ENCODE peak calls at places on chromosomes 4 and X, in four cellular contexts. One of them, this sample, is unnamed.

GRCh38 chrX:149825424-149825823 is 43.7 kb downstream of the MAGEA9 start:
- DNase-seq in GM12878: no peak
- DNase-seq in K562: peak; percentile 16
- DNase-seq in H1: peak; percentile 72
- DNase-seq in this sample: peak; percentile 7

GRCh38 chr4:77451530-77451929 is 154.1 kb upstream of the CXCL13 start:
- DNase-seq in H1: no peak
- DNase-seq in GM12878: no peak
- DNase-seq in K562: no peak
- DNase-seq in this sample: no peak

GRCh38 chr4:41430796-41431195 is 107.2 kb upstream of the LIMCH1 start:
- DNase-seq in GM12878: no peak
- DNase-seq in K562: no peak
- DNase-seq in H1: no peak
- DNase-seq in this sample: no peak

GRCh38 chrX:41653125-41653524 is 35.6 kb upstream of the GPR34 start:
- DNase-seq in H1: no peak
- DNase-seq in GM12878: no peak
- DNase-seq in K562: no peak
- DNase-seq in this sample: no peak

GRCh38 chr4:76948441-76949292 is 885 bp upstream of the SEPTIN11 start:
- DNase-seq in H1: no peak
- DNase-seq in K562: peak; percentile 93
- DNase-seq in GM12878: peak; percentile 50
- DNase-seq in this sample: peak; percentile 59

GRCh38 chr4:113556382-113557134 is 205.0 kb downstream of the CAMK2D start:
- DNase-seq in H1: no peak
- DNase-seq in GM12878: no peak
- DNase-seq in K562: no peak
- DNase-seq in this sample: no peak

GRCh38 chr4:141686929-141687328 is 50.5 kb downstream of the IL15 start:
- DNase-seq in H1: no peak
- DNase-seq in K562: no peak
- DNase-seq in GM12878: no peak
- DNase-seq in this sample: peak; percentile 7

GRCh38 chr4:137180349-137180748 is 351.9 kb downstream of the PCDH18 start:
- DNase-seq in K562: no peak
- DNase-seq in H1: no peak
- DNase-seq in GM12878: no peak
- DNase-seq in this sample: peak; percentile 1

GRCh38 chr4:76306882-76307669 is 543 bp downstream of the STBD1 start:
- DNase-seq in K562: no peak
- DNase-seq in H1: peak; percentile 85
- DNase-seq in GM12878: no peak
- DNase-seq in this sample: no peak

GRCh38 chr4:73450398-73451004 is 14.5 kb downstream of the AFP start:
- DNase-seq in H1: peak; percentile 51
- DNase-seq in K562: peak; percentile 29
- DNase-seq in GM12878: no peak
- DNase-seq in this sample: no peak

GRCh38 chr4:17082186-17082585 is 183.7 kb upstream of the LDB2 start:
- DNase-seq in K562: no peak
- DNase-seq in H1: no peak
- DNase-seq in GM12878: no peak
- DNase-seq in this sample: no peak

GRCh38 chr4:25069014-25069413 is 38.3 kb upstream of the LGI2 start:
- DNase-seq in GM12878: no peak
- DNase-seq in H1: no peak
- DNase-seq in K562: no peak
- DNase-seq in this sample: no peak

GRCh38 chrX:54695816-54696487 is 102.1 kb downstream of the ITIH6 start:
- DNase-seq in K562: no peak
- DNase-seq in GM12878: peak; percentile 27
- DNase-seq in H1: no peak
- DNase-seq in this sample: no peak

DNA sequence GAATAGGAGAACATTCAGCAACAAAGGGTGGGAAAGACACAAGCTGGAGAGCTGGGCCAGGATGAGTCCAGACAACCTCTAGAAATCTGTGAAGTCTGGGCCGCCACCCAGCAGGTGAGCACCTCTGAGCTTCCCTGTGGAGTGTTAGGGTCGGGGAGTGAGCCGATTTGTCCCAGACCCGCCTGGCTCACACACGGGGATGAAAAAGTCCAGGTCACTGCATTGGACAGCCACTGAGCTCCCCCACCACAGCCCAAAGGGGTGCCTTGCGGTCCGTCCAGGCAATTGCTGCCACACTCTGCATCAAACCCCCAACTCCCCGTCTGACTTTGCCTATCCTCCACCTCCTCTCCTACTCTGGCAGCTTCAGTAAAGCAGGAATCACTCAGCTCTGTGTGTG is 38.7 kb downstream of the NHSL2 start:
- DNase-seq in GM12878: no peak
- DNase-seq in H1: no peak
- DNase-seq in K562: no peak
- DNase-seq in this sample: no peak
- TF ChIP-seq ATF3 in GM12878: no peak
- TF ChIP-seq ATF3 in H1: no peak
- TF ChIP-seq ATF3 in K562: no peak
- TF ChIP-seq ATF3 in this sample: no peak

DNA sequence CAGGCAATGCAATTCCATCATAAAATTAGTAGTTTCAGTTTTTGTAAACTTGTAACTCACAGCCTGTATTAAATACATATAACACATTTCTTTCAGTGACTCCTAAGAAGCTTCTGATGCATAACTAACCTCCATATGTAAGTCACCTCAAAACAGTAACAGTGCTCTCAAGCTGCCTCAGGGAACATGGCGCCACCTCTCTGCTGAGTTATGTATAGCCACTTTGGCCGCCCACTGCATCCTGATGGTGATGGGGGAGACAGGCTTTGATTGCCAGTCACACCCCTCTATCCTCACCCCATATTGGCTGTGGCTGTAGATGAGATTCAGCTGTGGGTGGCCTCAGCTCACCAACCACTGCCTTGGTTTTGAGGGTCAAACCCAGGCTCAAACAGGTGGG is 54.3 kb downstream of the LRBA start:
- DNase-seq in GM12878: no peak
- DNase-seq in H1: peak; percentile 71
- DNase-seq in K562: peak; percentile 49
- DNase-seq in this sample: no peak
- TF ChIP-seq JUND in GM12878: no peak
- TF ChIP-seq JUND in H1: no peak
- TF ChIP-seq JUND in K562: no peak
- TF ChIP-seq JUND in this sample: no peak

GRCh38 chrX:117120700-117121099 is 657.9 kb upstream of the CT83 start:
- DNase-seq in K562: no peak
- DNase-seq in H1: no peak
- DNase-seq in GM12878: no peak
- DNase-seq in this sample: no peak
- TF ChIP-seq EGR1 in K562: no peak
- TF ChIP-seq EGR1 in H1: no peak
- TF ChIP-seq EGR1 in GM12878: no peak
- TF ChIP-seq EGR1 in this sample: no peak

DNA sequence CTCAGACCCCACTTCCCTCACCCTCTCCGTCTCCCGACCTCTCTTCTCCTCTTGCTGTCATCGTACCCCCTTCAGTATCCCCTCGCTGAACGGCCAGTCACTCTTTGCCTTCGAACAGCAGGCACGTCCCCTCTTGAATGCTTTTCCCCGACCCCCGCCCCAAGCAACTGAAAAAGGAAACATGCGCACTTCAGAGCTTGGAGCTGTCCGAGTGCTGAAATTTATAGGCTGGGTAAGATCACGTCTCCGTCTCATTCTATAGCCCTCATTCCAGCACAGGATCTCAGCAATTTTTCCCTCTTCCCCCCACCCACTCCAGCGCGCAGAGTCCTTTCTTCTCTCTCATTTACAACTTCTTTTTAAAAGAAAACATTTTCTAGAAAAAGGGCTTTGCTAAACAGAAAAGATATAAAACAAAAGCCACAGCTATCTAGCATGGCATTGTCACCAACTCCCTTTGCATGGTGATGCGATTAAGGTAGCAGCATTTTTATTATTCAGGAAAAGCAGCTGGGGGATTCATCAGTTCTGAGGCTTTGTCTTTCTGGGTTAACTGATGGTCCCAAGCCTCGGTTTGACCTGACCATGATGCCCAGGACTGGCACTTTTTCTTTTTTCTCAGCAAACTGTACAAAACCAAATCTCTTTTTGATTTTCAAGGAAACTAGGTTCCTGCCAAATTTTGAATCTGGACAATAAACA is at the start of gene GLRA2:
- DNase-seq in K562: peak; percentile 3
- DNase-seq in H1: peak; percentile 56
- DNase-seq in GM12878: no peak
- DNase-seq in this sample: no peak
- TF ChIP-seq ATF3 in K562: no peak
- TF ChIP-seq ATF3 in H1: no peak
- TF ChIP-seq ATF3 in GM12878: no peak
- TF ChIP-seq ATF3 in this sample: no peak

GRCh38 chrX:15334561-15334960 is 762 bp downstream of the PIGA start:
- DNase-seq in K562: peak; percentile 6
- DNase-seq in GM12878: no peak
- DNase-seq in H1: no peak
- DNase-seq in this sample: no peak
- TF ChIP-seq JUND in K562: no peak
- TF ChIP-seq JUND in GM12878: no peak
- TF ChIP-seq JUND in H1: no peak
- TF ChIP-seq JUND in this sample: no peak

GRCh38 chr4:54566608-54567007 is 91.1 kb upstream of the KIT start:
- DNase-seq in H1: peak; percentile 29
- DNase-seq in GM12878: no peak
- DNase-seq in K562: no peak
- DNase-seq in this sample: no peak
- TF ChIP-seq EGR1 in H1: no peak
- TF ChIP-seq EGR1 in GM12878: no peak
- TF ChIP-seq EGR1 in K562: no peak
- TF ChIP-seq EGR1 in this sample: no peak

DNA sequence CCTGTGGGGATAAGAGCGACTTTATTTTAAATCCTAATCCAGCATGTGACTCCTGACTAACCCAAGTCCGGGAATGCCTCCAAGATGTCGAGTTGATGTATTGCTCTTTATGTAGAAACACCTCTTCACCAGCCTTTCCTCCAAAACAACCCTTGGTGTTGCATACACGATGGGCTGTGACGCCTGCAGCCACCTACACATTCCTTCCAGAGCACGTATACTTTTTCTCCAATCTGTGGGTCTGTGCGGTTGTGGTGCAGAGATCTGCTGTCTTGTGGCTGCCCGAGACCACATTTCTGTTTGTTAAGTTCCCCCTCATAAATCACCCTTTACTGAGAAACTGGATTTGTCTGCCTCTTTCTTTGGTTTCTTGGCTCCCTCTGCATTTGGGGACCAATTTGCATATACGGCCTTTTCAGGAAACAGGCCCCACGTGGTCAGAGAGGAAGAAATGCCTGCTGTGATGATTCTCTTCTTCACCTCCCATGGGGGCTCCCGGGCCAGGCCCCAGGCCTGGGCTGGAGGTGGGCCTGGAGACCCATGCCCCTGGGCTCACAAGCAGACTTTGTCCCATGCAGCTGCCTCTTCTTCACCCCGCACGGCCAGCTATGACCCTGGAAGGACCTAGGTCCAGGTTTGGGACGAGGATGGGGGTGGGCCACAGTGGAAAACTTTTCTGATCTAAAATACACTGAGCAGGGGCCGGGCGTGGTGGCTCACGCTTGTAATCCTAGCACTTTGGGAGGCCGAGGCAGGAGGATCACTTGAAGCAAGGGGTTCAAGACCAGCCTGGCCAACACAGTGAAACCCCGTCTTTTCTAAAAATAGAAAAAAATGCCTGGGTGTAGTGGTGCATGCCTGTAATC is 21.4 kb upstream of the AFAP1 start:
- DNase-seq in GM12878: peak; percentile 56
- DNase-seq in H1: no peak
- DNase-seq in K562: no peak
- DNase-seq in this sample: no peak
- TF ChIP-seq ATF3 in GM12878: no peak
- TF ChIP-seq ATF3 in H1: no peak
- TF ChIP-seq ATF3 in K562: no peak
- TF ChIP-seq ATF3 in this sample: no peak

DNA sequence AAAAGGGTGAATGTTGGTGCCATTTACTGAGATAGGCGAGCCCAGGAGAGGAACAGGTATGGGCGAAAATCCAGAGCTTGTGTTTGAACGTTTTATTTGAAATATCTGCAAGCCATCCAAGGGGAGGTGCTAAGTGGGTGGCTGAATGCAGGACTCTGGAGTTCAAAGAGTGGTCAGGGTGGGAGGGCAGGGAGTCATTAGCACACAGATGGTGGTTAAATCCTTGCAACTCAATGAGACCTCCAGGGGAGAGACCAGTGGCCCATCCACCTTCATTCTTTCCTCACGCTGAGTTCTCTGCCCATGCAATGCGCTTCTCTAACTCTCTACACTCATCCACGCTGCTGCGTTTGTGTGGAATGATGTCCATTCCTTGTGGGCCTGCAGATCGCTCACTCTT is 101.1 kb downstream of the VCX3B start:
- DNase-seq in K562: no peak
- DNase-seq in GM12878: no peak
- DNase-seq in H1: no peak
- DNase-seq in this sample: no peak
- TF ChIP-seq JUND in K562: no peak
- TF ChIP-seq JUND in GM12878: no peak
- TF ChIP-seq JUND in H1: no peak
- TF ChIP-seq JUND in this sample: no peak